ENCODE peak calls at places on chromosomes 2 and 18, in five cellular contexts. S is stimulated activated CD8-positive, alpha-beta memory T cell treated with anti-CD3 and anti-CD28 coated beads, Interleukin-2, amount 100 ng/mL, for 1 hour; H is skeletal muscle cell; C is WTC11; P is left ventricle myocardium inferior. J is an unnamed sample.

GRCh38 chr2:43165378-43166025 is 60.9 kb downstream of the ZFP36L2 start:
- DNase-seq in C (peak), H (no peak), P (no peak), S (no peak), J (no peak)

GRCh38 chr2:194087089-194087488 is 1569.9 kb upstream of the SLC39A10 start:
- DNase-seq in H (no peak), S (no peak), C (no peak), P (no peak), J (no peak)

GRCh38 chr2:167192833-167193232 is 304.6 kb downstream of the XIRP2 start:
- DNase-seq in H (peak), C (no peak), S (no peak), P (no peak), J (no peak)

GRCh38 chr2:22238967-22239366 is 1115.2 kb downstream of the TDRD15 start:
- DNase-seq in P (no peak), C (no peak), H (no peak), S (no peak), J (no peak)

GRCh38 chr2:158487419-158487818 is 30.7 kb downstream of the PKP4 start:
- DNase-seq in C (no peak), H (no peak), P (no peak), S (no peak), J (no peak)

GRCh38 chr2:217521820-217522219 is 481.0 kb downstream of the TNS1 start:
- DNase-seq in C (no peak), P (no peak), S (no peak), H (peak), J (no peak)

GRCh38 chr2:146818122-146818521 is 1026.7 kb upstream of the ACVR2A start:
- DNase-seq in S (no peak), P (no peak), C (no peak), H (no peak), J (no peak)

GRCh38 chr18:60549338-60549960 is 176.9 kb upstream of the MC4R start:
- DNase-seq in C (no peak), S (no peak), H (peak), P (no peak), J (no peak)

GRCh38 chr2:171390941-171391516 is 42.8 kb downstream of the METTL8 start:
- DNase-seq in C (no peak), H (peak), S (no peak), P (no peak), J (no peak)

GRCh38 chr2:202172439-202173191 is 65.8 kb downstream of the SUMO1 start:
- DNase-seq in C (no peak), H (no peak), S (no peak), P (no peak), J (no peak)

GRCh38 chr2:190359896-190360376 is 16.5 kb downstream of the INPP1 start:
- DNase-seq in S (no peak), C (no peak), P (peak), H (peak), J (no peak)

GRCh38 chr2:96608459-96609455 is 29.4 kb downstream of the KANSL3 start:
- DNase-seq in S (no peak), H (no peak), P (no peak), C (no peak), J (no peak)

GRCh38 chr2:134177351-134177931 is 76.4 kb upstream of the MGAT5 start:
- DNase-seq in S (no peak), C (no peak), P (no peak), H (no peak), J (no peak)

GRCh38 chr2:29260151-29260772 is 145.0 kb downstream of the CLIP4 start:
- DNase-seq in S (no peak), H (peak), P (no peak), C (no peak), J (no peak)

GRCh38 chr2:207467716-207468347 is 61.9 kb upstream of the CREB1 start:
- DNase-seq in H (peak), P (no peak), C (no peak), S (no peak), J (no peak)

GRCh38 chr2:16142383-16143361 is 202.3 kb downstream of the MYCN start:
- DNase-seq in H (no peak), C (no peak), S (no peak), P (no peak), J (no peak)

GRCh38 chr2:100691846-100692245 is 128.1 kb upstream of the NPAS2 start:
- DNase-seq in C (no peak), S (no peak), H (no peak), P (no peak), J (no peak)

GRCh38 chr2:47205576-47206141 is 50.6 kb upstream of the STPG4 start:
- DNase-seq in P (peak), S (no peak), H (no peak), C (no peak), J (no peak)

GRCh38 chr2:163775304-163775703 is 39.5 kb upstream of the FIGN start:
- DNase-seq in S (no peak), C (no peak), H (no peak), P (no peak), J (no peak)

GRCh38 chr2:33230133-33230618 is 246.3 kb upstream of the RASGRP3 start:
- DNase-seq in C (no peak), H (no peak), S (no peak), P (no peak), J (no peak)

GRCh38 chr2:241551998-241552737 is 6.4 kb upstream of the BOK start:
- DNase-seq in H (no peak), P (no peak), C (no peak), S (no peak), J (no peak)

GRCh38 chr2:70890469-70891065 is 45.1 kb upstream of the ATP6V1B1 start:
- DNase-seq in P (no peak), S (no peak), H (no peak), C (no peak), J (no peak)

GRCh38 chr2:224032283-224032682 is 6.8 kb downstream of the SERPINE2 start:
- DNase-seq in H (no peak), P (no peak), S (no peak), C (no peak), J (no peak)

GRCh38 chr18:12990662-12990976 is 543 bp upstream of the CEP192 start:
- DNase-seq in H (no peak), P (no peak), C (no peak), S (no peak), J (no peak)

GRCh38 chr2:164560181-164560792 is 61.0 kb downstream of the GRB14 start:
- DNase-seq in C (no peak), H (no peak), P (no peak), S (no peak), J (no peak)

GRCh38 chr2:3377279-3377611 is 373 bp downstream of the EIPR1 start:
- DNase-seq in H (no peak), C (no peak), P (no peak), S (no peak), J (no peak)

GRCh38 chr2:9423922-9424272 is 443 bp downstream of the CPSF3 start:
- DNase-seq in S (no peak), C (no peak), H (no peak), P (no peak), J (no peak)

GRCh38 chr2:200585730-200586643 is at the start of gene AOX1:
- DNase-seq in P (peak), C (peak), H (no peak), S (no peak), J (no peak)

GRCh38 chr2:240048237-240048636 is 5.1 kb downstream of the OR6B3 start:
- DNase-seq in S (no peak), H (no peak), P (no peak), C (no peak), J (no peak)

GRCh38 chr2:239936838-239937581 is 88.1 kb downstream of the NDUFA10 start:
- DNase-seq in H (no peak), P (peak), C (peak), S (no peak), J (no peak)

GRCh38 chr18:24964213-24964612 is 387.8 kb downstream of the ZNF521 start:
- DNase-seq in C (peak), S (no peak), H (no peak), P (no peak), J (no peak)

GRCh38 chr18:9017170-9017899 is 85.2 kb upstream of the NDUFV2 start:
- DNase-seq in H (peak), C (peak), P (peak), S (peak), J (peak)

GRCh38 chr2:67918471-67918870 is 144.3 kb downstream of the C1D start:
- DNase-seq in S (no peak), C (no peak), P (no peak), H (no peak), J (no peak)

GRCh38 chr2:71711470-71711857 is 258.1 kb downstream of the DYSF start:
- DNase-seq in C (no peak), H (no peak), P (no peak), S (no peak), J (no peak)

GRCh38 chr18:76410660-76411417 is 84.2 kb downstream of the ZNF516 start:
- DNase-seq in P (no peak), C (no peak), H (no peak), S (no peak), J (no peak)

GRCh38 chr2:23423062-23423872 is 38.3 kb downstream of the KLHL29 start:
- DNase-seq in C (peak), P (no peak), S (no peak), H (no peak), J (no peak)

GRCh38 chr2:172251231-172251630 is 148.5 kb upstream of the DLX2 start:
- DNase-seq in S (no peak), H (peak), C (no peak), P (no peak), J (no peak)